ENCODE peak calls at places on chromosomes 3 and 15, in four cellular contexts. One of them, this sample, is unnamed.

GRCh38 chr15:96343529-96344072 is 13.1 kb downstream of the NR2F2 start:
- DNase-seq in testis: no peak
- DNase-seq in uterus: no peak
- DNase-seq in IMR-90: no peak
- DNase-seq in this sample: no peak

GRCh38 chr3:156867174-156867573 is 41.0 kb downstream of the LEKR1 start:
- DNase-seq in testis: no peak
- DNase-seq in uterus: no peak
- DNase-seq in IMR-90: no peak
- DNase-seq in this sample: no peak

GRCh38 chr3:6631376-6631775 is 229.5 kb upstream of the GRM7 start:
- DNase-seq in testis: no peak
- DNase-seq in uterus: no peak
- DNase-seq in IMR-90: no peak
- DNase-seq in this sample: no peak

GRCh38 chr3:118501152-118501551 is 533.5 kb downstream of the IGSF11 start:
- DNase-seq in testis: peak; percentile 94
- DNase-seq in uterus: no peak
- DNase-seq in IMR-90: no peak
- DNase-seq in this sample: peak; percentile 10

GRCh38 chr3:134795776-134796312 is 784 bp downstream of the EPHB1 start:
- DNase-seq in testis: no peak
- DNase-seq in uterus: no peak
- DNase-seq in IMR-90: peak; percentile 8
- DNase-seq in this sample: no peak

GRCh38 chr3:10262027-10262426 is 13.8 kb downstream of the TATDN2 start:
- DNase-seq in testis: no peak
- DNase-seq in uterus: no peak
- DNase-seq in IMR-90: no peak
- DNase-seq in this sample: no peak

GRCh38 chr15:51366911-51367310 is 25.5 kb downstream of the GLDN start:
- DNase-seq in testis: peak; percentile 79
- DNase-seq in uterus: peak; percentile 39
- DNase-seq in IMR-90: peak; percentile 52
- DNase-seq in this sample: no peak

GRCh38 chr3:175941352-175941751 is 1082.2 kb downstream of the NAALADL2 start:
- DNase-seq in testis: peak; percentile 63
- DNase-seq in uterus: no peak
- DNase-seq in IMR-90: no peak
- DNase-seq in this sample: peak; percentile 22

GRCh38 chr15:77266708-77267387 is 153.1 kb downstream of the PEAK1 start:
- DNase-seq in testis: no peak
- DNase-seq in uterus: no peak
- DNase-seq in IMR-90: peak; percentile 64
- DNase-seq in this sample: no peak

GRCh38 chr3:117874904-117875874 is 1159.5 kb downstream of the IGSF11 start:
- DNase-seq in testis: no peak
- DNase-seq in uterus: no peak
- DNase-seq in IMR-90: peak; percentile 52
- DNase-seq in this sample: no peak

GRCh38 chr3:150605998-150606641 is 3.0 kb downstream of the SELENOT start:
- DNase-seq in testis: no peak
- DNase-seq in uterus: no peak
- DNase-seq in IMR-90: no peak
- DNase-seq in this sample: peak; percentile 49

GRCh38 chr3:31981206-31982181 is at the start of the genes OSBPL10 and ZNF860:
- DNase-seq in testis: peak; percentile 92
- DNase-seq in uterus: peak; percentile 96
- DNase-seq in IMR-90: peak; percentile 92
- DNase-seq in this sample: no peak

GRCh38 chr3:105791919-105792786 is 76.7 kb downstream of the CBLB start:
- DNase-seq in testis: peak; percentile 77
- DNase-seq in uterus: peak; percentile 92
- DNase-seq in IMR-90: peak; percentile 96
- DNase-seq in this sample: no peak

GRCh38 chr15:65887565-65887964 is 18.3 kb downstream of the RAB11A start:
- DNase-seq in testis: no peak
- DNase-seq in uterus: no peak
- DNase-seq in IMR-90: no peak
- DNase-seq in this sample: no peak

GRCh38 chr15:66039117-66039860 is 170.0 kb downstream of the RAB11A start:
- DNase-seq in testis: no peak
- DNase-seq in uterus: no peak
- DNase-seq in IMR-90: no peak
- DNase-seq in this sample: no peak

GRCh38 chr15:57696146-57696545 is 10.4 kb upstream of the POLR2M start:
- DNase-seq in testis: no peak
- DNase-seq in uterus: no peak
- DNase-seq in IMR-90: no peak
- DNase-seq in this sample: no peak

GRCh38 chr15:101126618-101127502 is 125.0 kb downstream of the CHSY1 start:
- DNase-seq in testis: no peak
- DNase-seq in uterus: no peak
- DNase-seq in IMR-90: peak; percentile 81
- DNase-seq in this sample: no peak

GRCh38 chr15:29364429-29365078 is 94.9 kb upstream of the NSMCE3 start:
- DNase-seq in testis: peak; percentile 25
- DNase-seq in uterus: no peak
- DNase-seq in IMR-90: peak; percentile 86
- DNase-seq in this sample: no peak

GRCh38 chr3:47266709-47267489 is 15.7 kb downstream of the KIF9 start:
- DNase-seq in testis: peak; percentile 47
- DNase-seq in uterus: peak; percentile 87
- DNase-seq in IMR-90: peak; percentile 96
- DNase-seq in this sample: peak; percentile 77

GRCh38 chr15:83613146-83613635 is 40.7 kb upstream of the ADAMTSL3 start:
- DNase-seq in testis: no peak
- DNase-seq in uterus: no peak
- DNase-seq in IMR-90: no peak
- DNase-seq in this sample: no peak

GRCh38 chr3:76570436-76571057 is 469.4 kb upstream of the ROBO2 start:
- DNase-seq in testis: no peak
- DNase-seq in uterus: no peak
- DNase-seq in IMR-90: peak; percentile 48
- DNase-seq in this sample: no peak

GRCh38 chr3:99747915-99748314 is 69.7 kb upstream of the CMSS1 start:
- DNase-seq in testis: peak; percentile 61
- DNase-seq in uterus: no peak
- DNase-seq in IMR-90: peak; percentile 32
- DNase-seq in this sample: no peak

GRCh38 chr15:44087578-44088190 is 107.4 kb downstream of the FRMD5 start:
- DNase-seq in testis: no peak
- DNase-seq in uterus: no peak
- DNase-seq in IMR-90: peak; percentile 93
- DNase-seq in this sample: no peak

GRCh38 chr3:17136251-17136721 is 251.5 kb downstream of the PLCL2 start:
- DNase-seq in testis: peak; percentile 89
- DNase-seq in uterus: no peak
- DNase-seq in IMR-90: no peak
- DNase-seq in this sample: no peak

GRCh38 chr3:6779140-6779539 is 81.8 kb upstream of the GRM7 start:
- DNase-seq in testis: no peak
- DNase-seq in uterus: no peak
- DNase-seq in IMR-90: no peak
- DNase-seq in this sample: no peak

GRCh38 chr3:71225951-71226564 is 357.5 kb downstream of the FOXP1 start:
- DNase-seq in testis: no peak
- DNase-seq in uterus: no peak
- DNase-seq in IMR-90: peak; percentile 38
- DNase-seq in this sample: no peak

DNA sequence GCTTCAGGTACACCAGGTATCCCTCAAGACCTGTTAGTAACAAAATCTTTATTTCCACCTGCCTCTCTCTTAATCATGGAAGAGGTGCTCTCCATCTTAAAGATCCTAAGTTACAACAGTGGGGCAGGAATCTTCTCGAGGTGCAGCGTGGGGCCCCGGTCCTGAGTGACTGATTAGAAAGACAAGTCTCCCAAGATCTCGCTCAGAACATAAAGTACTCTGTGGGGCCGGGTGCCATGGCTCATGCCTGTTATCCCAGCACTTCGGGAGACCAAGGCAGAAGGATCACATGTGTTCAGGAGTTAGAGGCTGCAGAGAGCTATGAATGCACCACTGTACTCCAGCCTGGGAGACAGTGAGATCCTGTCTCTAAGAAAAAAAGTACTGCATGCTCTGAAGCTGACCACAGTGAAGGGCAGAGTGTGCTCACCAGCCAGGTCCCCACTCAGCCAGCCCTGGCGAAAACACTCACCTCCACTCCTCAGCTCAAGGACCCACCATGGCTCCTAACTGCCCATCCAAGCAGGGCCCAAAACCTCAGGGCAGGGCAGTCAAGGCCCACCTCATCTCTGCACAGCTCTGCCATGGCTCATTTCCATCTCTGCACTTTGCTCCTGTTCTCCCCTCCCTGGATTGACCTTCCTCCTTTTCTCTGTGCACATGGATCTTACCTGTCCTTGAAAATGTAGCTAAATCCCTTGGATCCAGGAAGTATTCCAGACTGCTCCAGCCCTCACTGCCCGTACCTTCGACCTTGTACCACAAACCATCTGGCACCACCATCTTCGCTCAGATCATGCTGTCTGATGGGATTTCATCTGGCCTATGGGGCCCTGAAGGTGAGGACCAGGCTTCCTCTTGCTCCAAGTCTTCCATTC is 7.1 kb downstream of the SEMA7A start:
- DNase-seq in testis: no peak
- DNase-seq in uterus: no peak
- DNase-seq in IMR-90: no peak
- DNase-seq in this sample: no peak
- TF ChIP-seq POLR2A in testis: no peak
- TF ChIP-seq POLR2A in uterus: no peak
- TF ChIP-seq POLR2A in IMR-90: no peak
- TF ChIP-seq POLR2A in this sample: no peak

DNA sequence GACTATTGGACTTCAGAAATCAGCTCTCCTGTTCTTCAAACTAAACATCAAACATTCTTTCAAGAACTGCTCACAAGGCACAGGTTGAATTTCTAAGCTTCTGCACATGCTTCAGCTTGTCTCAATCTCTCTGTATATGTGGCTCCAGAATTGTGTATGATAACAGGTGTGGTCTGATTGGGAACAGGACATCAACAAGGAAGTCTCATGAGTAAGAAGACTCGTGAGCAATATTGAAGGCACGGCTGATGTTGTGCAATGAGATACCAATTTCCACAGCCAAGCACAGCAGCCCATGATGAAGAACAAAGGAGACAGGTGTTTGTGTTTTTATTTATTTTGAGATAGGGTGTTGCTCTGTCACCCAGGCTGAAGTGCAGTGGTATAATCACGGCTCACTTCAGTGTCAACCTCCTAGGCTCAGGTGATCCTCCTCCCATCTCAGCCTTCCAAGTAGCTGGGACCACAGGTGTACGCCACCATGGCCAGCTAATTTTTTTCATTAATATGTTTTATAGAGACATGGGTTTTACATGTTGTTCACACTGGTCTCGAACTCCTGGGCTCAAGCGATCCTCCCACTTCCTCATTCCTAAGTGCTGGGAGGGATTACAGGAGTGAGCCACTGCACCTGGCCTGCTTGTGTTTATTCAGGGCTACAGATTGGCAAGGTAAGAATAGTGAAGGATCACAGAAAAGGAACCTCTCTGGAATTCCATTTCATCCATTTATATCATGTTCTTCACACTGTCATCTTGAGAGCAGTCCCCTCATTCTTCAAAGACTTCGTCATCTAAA is 32.2 kb upstream of the ABHD17C start:
- DNase-seq in testis: no peak
- DNase-seq in uterus: no peak
- DNase-seq in IMR-90: no peak
- DNase-seq in this sample: no peak
- TF ChIP-seq POLR2A in testis: no peak
- TF ChIP-seq POLR2A in uterus: no peak
- TF ChIP-seq POLR2A in IMR-90: no peak
- TF ChIP-seq POLR2A in this sample: no peak

DNA sequence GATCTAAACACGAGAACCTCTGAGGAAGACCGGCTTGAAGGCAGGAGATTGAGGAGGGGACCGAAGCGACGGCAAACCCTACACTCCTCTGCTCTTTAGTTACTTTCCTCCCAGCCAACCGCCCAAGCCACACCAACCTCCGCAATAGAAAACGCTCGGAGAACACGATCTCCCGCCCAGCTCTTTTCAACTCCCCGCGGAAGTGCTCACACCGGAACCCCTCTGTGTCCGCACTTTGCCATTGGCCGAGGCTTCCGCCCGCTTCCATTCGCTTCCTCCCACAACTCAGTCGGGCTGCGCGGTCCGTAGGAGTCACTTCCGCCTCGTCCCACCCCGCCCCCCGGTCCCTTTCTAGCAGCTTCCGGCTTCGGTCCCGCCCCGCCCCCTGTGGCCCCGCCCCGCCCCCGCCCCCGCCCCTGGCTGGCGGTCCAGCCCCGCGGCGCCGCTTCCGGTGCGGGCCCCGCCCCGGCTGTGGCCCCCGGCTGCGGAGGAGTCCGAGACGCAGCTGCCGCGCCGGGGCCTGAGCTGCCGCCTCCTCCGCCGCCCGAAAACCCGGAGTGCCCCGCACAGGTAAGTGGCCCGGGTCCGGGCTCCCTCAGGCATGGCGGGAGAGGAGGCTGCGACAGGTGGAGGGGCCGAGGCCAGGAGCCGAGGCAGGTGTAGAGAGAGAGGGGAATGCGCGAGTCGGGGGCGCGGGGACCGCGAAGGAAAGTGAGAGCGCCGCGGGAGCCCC is at the start of gene ARID3B:
- DNase-seq in testis: peak; percentile 99
- DNase-seq in uterus: peak; percentile 98
- DNase-seq in IMR-90: peak; percentile 98
- DNase-seq in this sample: peak; percentile 99
- TF ChIP-seq POLR2A in testis: no peak
- TF ChIP-seq POLR2A in uterus: no peak
- TF ChIP-seq POLR2A in IMR-90: peak; percentile 95
- TF ChIP-seq POLR2A in this sample: peak; percentile 97

DNA sequence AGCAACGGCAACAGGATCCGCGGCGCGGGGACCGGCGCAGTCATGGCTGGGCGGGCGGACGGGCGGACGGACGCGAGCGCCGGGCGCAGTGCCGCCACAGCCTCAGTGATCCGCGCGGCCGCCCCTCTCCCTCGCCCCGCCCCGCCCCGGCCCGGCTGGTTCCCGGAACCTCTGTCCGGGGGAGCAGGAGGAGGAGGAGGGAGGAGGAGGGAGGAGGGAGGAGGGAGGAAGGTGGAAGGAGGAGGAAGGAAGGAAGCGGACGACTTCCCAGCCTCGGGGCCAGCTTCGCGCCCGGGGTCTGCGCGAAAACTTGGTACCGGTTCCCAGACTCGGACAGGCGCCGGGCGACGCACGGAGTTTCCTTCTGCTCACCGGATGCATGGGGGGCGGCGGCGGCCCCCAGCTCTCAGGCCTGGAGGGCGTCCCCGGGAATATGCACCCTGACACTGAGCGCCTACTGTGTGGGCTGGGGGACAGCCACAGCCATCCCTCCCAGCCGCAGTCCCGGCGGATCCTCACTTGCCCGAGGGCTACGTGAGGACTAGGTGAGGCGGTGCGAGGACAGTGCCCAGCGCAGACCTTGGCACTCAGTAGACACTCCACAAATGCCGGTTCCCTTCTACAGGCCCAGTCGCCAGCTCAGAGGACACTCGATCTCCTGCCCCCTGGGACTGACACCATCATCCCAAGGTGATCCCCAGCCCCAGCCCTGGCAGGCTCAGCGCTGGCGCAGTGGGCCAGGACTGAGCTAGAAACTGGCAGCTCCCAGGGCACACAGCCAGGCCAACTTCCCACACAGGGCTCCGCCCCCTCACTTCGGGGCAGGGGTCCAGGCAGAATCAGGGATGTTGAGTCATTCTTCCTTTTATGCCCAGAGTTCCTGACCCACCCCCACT is at the start of gene SHISA5:
- DNase-seq in testis: peak; percentile 67
- DNase-seq in uterus: peak; percentile 88
- DNase-seq in IMR-90: peak; percentile 58
- DNase-seq in this sample: peak; percentile 70
- TF ChIP-seq POLR2A in testis: no peak
- TF ChIP-seq POLR2A in uterus: peak; percentile 25
- TF ChIP-seq POLR2A in IMR-90: no peak
- TF ChIP-seq POLR2A in this sample: no peak